ENCODE peak calls at places on chromosomes 6 and 20, in eight cellular contexts. One of them, this sample, is unnamed.
A peak's percentile ranks its signal among the peaks of the same experiment; 100 is the strongest.

GRCh38 chr6:33787954-33788693 is 806 bp downstream of the LEMD2 start:
- DNase-seq in Ammon's horn: peak; percentile 78
- DNase-seq in T-helper 17 cell: peak; percentile 44
- DNase-seq in left cardiac atrium: peak; percentile 86
- DNase-seq in activated CD8-positive, alpha-beta memory T cell treated with anti-CD3 and anti-CD28 coated beads for 1 hour: no peak
- DNase-seq in anterior cingulate cortex: no peak
- DNase-seq in activated effector memory CD4-positive, alpha-beta T cell treated with anti-CD3 and anti-CD28 coated beads, Interleukin-2, amount 50 U/mL, for 16 hours: peak; percentile 85
- DNase-seq in GM03348: peak; percentile 90
- DNase-seq in this sample: peak; percentile 70

GRCh38 chr6:88050140-88050818 is 2.6 kb downstream of the SPACA1 start:
- DNase-seq in Ammon's horn: no peak
- DNase-seq in T-helper 17 cell: no peak
- DNase-seq in left cardiac atrium: no peak
- DNase-seq in activated CD8-positive, alpha-beta memory T cell treated with anti-CD3 and anti-CD28 coated beads for 1 hour: no peak
- DNase-seq in anterior cingulate cortex: no peak
- DNase-seq in activated effector memory CD4-positive, alpha-beta T cell treated with anti-CD3 and anti-CD28 coated beads, Interleukin-2, amount 50 U/mL, for 16 hours: no peak
- DNase-seq in GM03348: peak; percentile 7
- DNase-seq in this sample: no peak

GRCh38 chr6:35083507-35083906 is 57.6 kb downstream of the TCP11 start:
- DNase-seq in Ammon's horn: no peak
- DNase-seq in T-helper 17 cell: no peak
- DNase-seq in left cardiac atrium: no peak
- DNase-seq in activated CD8-positive, alpha-beta memory T cell treated with anti-CD3 and anti-CD28 coated beads for 1 hour: no peak
- DNase-seq in anterior cingulate cortex: no peak
- DNase-seq in activated effector memory CD4-positive, alpha-beta T cell treated with anti-CD3 and anti-CD28 coated beads, Interleukin-2, amount 50 U/mL, for 16 hours: peak; percentile 38
- DNase-seq in GM03348: no peak
- DNase-seq in this sample: no peak

GRCh38 chr20:35395728-35396127 is 16.0 kb downstream of the UQCC1 start:
- DNase-seq in Ammon's horn: no peak
- DNase-seq in T-helper 17 cell: no peak
- DNase-seq in left cardiac atrium: peak; percentile 41
- DNase-seq in activated CD8-positive, alpha-beta memory T cell treated with anti-CD3 and anti-CD28 coated beads for 1 hour: no peak
- DNase-seq in anterior cingulate cortex: no peak
- DNase-seq in activated effector memory CD4-positive, alpha-beta T cell treated with anti-CD3 and anti-CD28 coated beads, Interleukin-2, amount 50 U/mL, for 16 hours: no peak
- DNase-seq in GM03348: peak; percentile 81
- DNase-seq in this sample: no peak

GRCh38 chr20:19928379-19929360 is 88.5 kb upstream of the NAA20 start:
- DNase-seq in Ammon's horn: no peak
- DNase-seq in T-helper 17 cell: no peak
- DNase-seq in left cardiac atrium: no peak
- DNase-seq in activated CD8-positive, alpha-beta memory T cell treated with anti-CD3 and anti-CD28 coated beads for 1 hour: no peak
- DNase-seq in anterior cingulate cortex: no peak
- DNase-seq in activated effector memory CD4-positive, alpha-beta T cell treated with anti-CD3 and anti-CD28 coated beads, Interleukin-2, amount 50 U/mL, for 16 hours: no peak
- DNase-seq in GM03348: no peak
- DNase-seq in this sample: no peak

GRCh38 chr6:15715060-15715459 is 52.2 kb upstream of the DTNBP1 start:
- DNase-seq in Ammon's horn: no peak
- DNase-seq in T-helper 17 cell: no peak
- DNase-seq in left cardiac atrium: no peak
- DNase-seq in activated CD8-positive, alpha-beta memory T cell treated with anti-CD3 and anti-CD28 coated beads for 1 hour: no peak
- DNase-seq in anterior cingulate cortex: no peak
- DNase-seq in activated effector memory CD4-positive, alpha-beta T cell treated with anti-CD3 and anti-CD28 coated beads, Interleukin-2, amount 50 U/mL, for 16 hours: no peak
- DNase-seq in GM03348: no peak
- DNase-seq in this sample: no peak

GRCh38 chr6:44682987-44683779 is 295.7 kb downstream of the CDC5L start:
- DNase-seq in Ammon's horn: no peak
- DNase-seq in T-helper 17 cell: no peak
- DNase-seq in left cardiac atrium: no peak
- DNase-seq in activated CD8-positive, alpha-beta memory T cell treated with anti-CD3 and anti-CD28 coated beads for 1 hour: no peak
- DNase-seq in anterior cingulate cortex: no peak
- DNase-seq in activated effector memory CD4-positive, alpha-beta T cell treated with anti-CD3 and anti-CD28 coated beads, Interleukin-2, amount 50 U/mL, for 16 hours: no peak
- DNase-seq in GM03348: no peak
- DNase-seq in this sample: no peak

GRCh38 chr6:145736854-145737181 is 1.5 kb upstream of the EPM2A start:
- DNase-seq in Ammon's horn: peak; percentile 21
- DNase-seq in T-helper 17 cell: no peak
- DNase-seq in left cardiac atrium: no peak
- DNase-seq in activated CD8-positive, alpha-beta memory T cell treated with anti-CD3 and anti-CD28 coated beads for 1 hour: no peak
- DNase-seq in anterior cingulate cortex: no peak
- DNase-seq in activated effector memory CD4-positive, alpha-beta T cell treated with anti-CD3 and anti-CD28 coated beads, Interleukin-2, amount 50 U/mL, for 16 hours: no peak
- DNase-seq in GM03348: peak; percentile 29
- DNase-seq in this sample: no peak

GRCh38 chr20:38550274-38550673 is 30.7 kb upstream of the ADIG start:
- DNase-seq in Ammon's horn: no peak
- DNase-seq in T-helper 17 cell: no peak
- DNase-seq in left cardiac atrium: no peak
- DNase-seq in activated CD8-positive, alpha-beta memory T cell treated with anti-CD3 and anti-CD28 coated beads for 1 hour: no peak
- DNase-seq in anterior cingulate cortex: no peak
- DNase-seq in activated effector memory CD4-positive, alpha-beta T cell treated with anti-CD3 and anti-CD28 coated beads, Interleukin-2, amount 50 U/mL, for 16 hours: no peak
- DNase-seq in GM03348: no peak
- DNase-seq in this sample: no peak

GRCh38 chr6:44257007-44257752 is at the start of gene SLC35B2:
- DNase-seq in Ammon's horn: peak; percentile 92
- DNase-seq in T-helper 17 cell: peak; percentile 65
- DNase-seq in left cardiac atrium: peak; percentile 77
- DNase-seq in activated CD8-positive, alpha-beta memory T cell treated with anti-CD3 and anti-CD28 coated beads for 1 hour: no peak
- DNase-seq in anterior cingulate cortex: peak; percentile 83
- DNase-seq in activated effector memory CD4-positive, alpha-beta T cell treated with anti-CD3 and anti-CD28 coated beads, Interleukin-2, amount 50 U/mL, for 16 hours: peak; percentile 88
- DNase-seq in GM03348: peak; percentile 95
- DNase-seq in this sample: peak; percentile 91

GRCh38 chr20:57869291-57869950 is 159.6 kb upstream of the PMEPA1 start:
- DNase-seq in Ammon's horn: no peak
- DNase-seq in T-helper 17 cell: no peak
- DNase-seq in left cardiac atrium: no peak
- DNase-seq in activated CD8-positive, alpha-beta memory T cell treated with anti-CD3 and anti-CD28 coated beads for 1 hour: no peak
- DNase-seq in anterior cingulate cortex: no peak
- DNase-seq in activated effector memory CD4-positive, alpha-beta T cell treated with anti-CD3 and anti-CD28 coated beads, Interleukin-2, amount 50 U/mL, for 16 hours: no peak
- DNase-seq in GM03348: no peak
- DNase-seq in this sample: no peak

GRCh38 chr6:15801912-15802311 is 139.1 kb upstream of the DTNBP1 start:
- DNase-seq in Ammon's horn: no peak
- DNase-seq in T-helper 17 cell: no peak
- DNase-seq in left cardiac atrium: no peak
- DNase-seq in activated CD8-positive, alpha-beta memory T cell treated with anti-CD3 and anti-CD28 coated beads for 1 hour: no peak
- DNase-seq in anterior cingulate cortex: no peak
- DNase-seq in activated effector memory CD4-positive, alpha-beta T cell treated with anti-CD3 and anti-CD28 coated beads, Interleukin-2, amount 50 U/mL, for 16 hours: no peak
- DNase-seq in GM03348: no peak
- DNase-seq in this sample: no peak

GRCh38 chr6:105985098-105985815 is 100.9 kb upstream of the PRDM1 start:
- DNase-seq in Ammon's horn: no peak
- DNase-seq in T-helper 17 cell: no peak
- DNase-seq in left cardiac atrium: no peak
- DNase-seq in activated CD8-positive, alpha-beta memory T cell treated with anti-CD3 and anti-CD28 coated beads for 1 hour: no peak
- DNase-seq in anterior cingulate cortex: no peak
- DNase-seq in activated effector memory CD4-positive, alpha-beta T cell treated with anti-CD3 and anti-CD28 coated beads, Interleukin-2, amount 50 U/mL, for 16 hours: no peak
- DNase-seq in GM03348: no peak
- DNase-seq in this sample: peak; percentile 5

GRCh38 chr6:84062519-84063154 is 29.1 kb downstream of the MRAP2 start:
- DNase-seq in Ammon's horn: no peak
- DNase-seq in T-helper 17 cell: no peak
- DNase-seq in left cardiac atrium: no peak
- DNase-seq in activated CD8-positive, alpha-beta memory T cell treated with anti-CD3 and anti-CD28 coated beads for 1 hour: no peak
- DNase-seq in anterior cingulate cortex: no peak
- DNase-seq in activated effector memory CD4-positive, alpha-beta T cell treated with anti-CD3 and anti-CD28 coated beads, Interleukin-2, amount 50 U/mL, for 16 hours: no peak
- DNase-seq in GM03348: no peak
- DNase-seq in this sample: no peak

GRCh38 chr20:7691647-7692046 is 248.6 kb downstream of the HAO1 start:
- DNase-seq in Ammon's horn: no peak
- DNase-seq in T-helper 17 cell: no peak
- DNase-seq in left cardiac atrium: no peak
- DNase-seq in activated CD8-positive, alpha-beta memory T cell treated with anti-CD3 and anti-CD28 coated beads for 1 hour: no peak
- DNase-seq in anterior cingulate cortex: no peak
- DNase-seq in activated effector memory CD4-positive, alpha-beta T cell treated with anti-CD3 and anti-CD28 coated beads, Interleukin-2, amount 50 U/mL, for 16 hours: no peak
- DNase-seq in GM03348: no peak
- DNase-seq in this sample: no peak

GRCh38 chr6:169199625-169200335 is 53.9 kb downstream of the THBS2 start:
- DNase-seq in Ammon's horn: no peak
- DNase-seq in T-helper 17 cell: no peak
- DNase-seq in left cardiac atrium: no peak
- DNase-seq in activated CD8-positive, alpha-beta memory T cell treated with anti-CD3 and anti-CD28 coated beads for 1 hour: no peak
- DNase-seq in anterior cingulate cortex: no peak
- DNase-seq in activated effector memory CD4-positive, alpha-beta T cell treated with anti-CD3 and anti-CD28 coated beads, Interleukin-2, amount 50 U/mL, for 16 hours: no peak
- DNase-seq in GM03348: no peak
- DNase-seq in this sample: no peak

GRCh38 chr6:82006027-82006738 is 241.4 kb downstream of the IBTK start:
- DNase-seq in Ammon's horn: no peak
- DNase-seq in T-helper 17 cell: no peak
- DNase-seq in left cardiac atrium: no peak
- DNase-seq in activated CD8-positive, alpha-beta memory T cell treated with anti-CD3 and anti-CD28 coated beads for 1 hour: no peak
- DNase-seq in anterior cingulate cortex: no peak
- DNase-seq in activated effector memory CD4-positive, alpha-beta T cell treated with anti-CD3 and anti-CD28 coated beads, Interleukin-2, amount 50 U/mL, for 16 hours: no peak
- DNase-seq in GM03348: no peak
- DNase-seq in this sample: peak; percentile 29

GRCh38 chr20:62030834-62031434 is 34.7 kb downstream of the TAF4 start:
- DNase-seq in Ammon's horn: no peak
- DNase-seq in T-helper 17 cell: no peak
- DNase-seq in left cardiac atrium: no peak
- DNase-seq in activated CD8-positive, alpha-beta memory T cell treated with anti-CD3 and anti-CD28 coated beads for 1 hour: no peak
- DNase-seq in anterior cingulate cortex: no peak
- DNase-seq in activated effector memory CD4-positive, alpha-beta T cell treated with anti-CD3 and anti-CD28 coated beads, Interleukin-2, amount 50 U/mL, for 16 hours: no peak
- DNase-seq in GM03348: no peak
- DNase-seq in this sample: peak; percentile 18

GRCh38 chr20:8402798-8403197 is 270.7 kb downstream of the PLCB1 start:
- DNase-seq in Ammon's horn: no peak
- DNase-seq in T-helper 17 cell: no peak
- DNase-seq in left cardiac atrium: no peak
- DNase-seq in activated CD8-positive, alpha-beta memory T cell treated with anti-CD3 and anti-CD28 coated beads for 1 hour: no peak
- DNase-seq in anterior cingulate cortex: no peak
- DNase-seq in activated effector memory CD4-positive, alpha-beta T cell treated with anti-CD3 and anti-CD28 coated beads, Interleukin-2, amount 50 U/mL, for 16 hours: no peak
- DNase-seq in GM03348: no peak
- DNase-seq in this sample: no peak

GRCh38 chr6:69044534-69044933 is 409.5 kb downstream of the ADGRB3 start:
- DNase-seq in Ammon's horn: no peak
- DNase-seq in T-helper 17 cell: no peak
- DNase-seq in left cardiac atrium: no peak
- DNase-seq in activated CD8-positive, alpha-beta memory T cell treated with anti-CD3 and anti-CD28 coated beads for 1 hour: no peak
- DNase-seq in anterior cingulate cortex: no peak
- DNase-seq in activated effector memory CD4-positive, alpha-beta T cell treated with anti-CD3 and anti-CD28 coated beads, Interleukin-2, amount 50 U/mL, for 16 hours: no peak
- DNase-seq in GM03348: no peak
- DNase-seq in this sample: no peak

GRCh38 chr6:125888989-125889656 is 67.4 kb upstream of the HINT3 start:
- DNase-seq in Ammon's horn: no peak
- DNase-seq in T-helper 17 cell: no peak
- DNase-seq in left cardiac atrium: no peak
- DNase-seq in activated CD8-positive, alpha-beta memory T cell treated with anti-CD3 and anti-CD28 coated beads for 1 hour: no peak
- DNase-seq in anterior cingulate cortex: no peak
- DNase-seq in activated effector memory CD4-positive, alpha-beta T cell treated with anti-CD3 and anti-CD28 coated beads, Interleukin-2, amount 50 U/mL, for 16 hours: no peak
- DNase-seq in GM03348: no peak
- DNase-seq in this sample: peak; percentile 23

GRCh38 chr20:35093245-35093884 is 758 bp upstream of the TRPC4AP start:
- DNase-seq in Ammon's horn: no peak
- DNase-seq in T-helper 17 cell: no peak
- DNase-seq in left cardiac atrium: no peak
- DNase-seq in activated CD8-positive, alpha-beta memory T cell treated with anti-CD3 and anti-CD28 coated beads for 1 hour: no peak
- DNase-seq in anterior cingulate cortex: no peak
- DNase-seq in activated effector memory CD4-positive, alpha-beta T cell treated with anti-CD3 and anti-CD28 coated beads, Interleukin-2, amount 50 U/mL, for 16 hours: peak; percentile 72
- DNase-seq in GM03348: peak; percentile 55
- DNase-seq in this sample: peak; percentile 15

GRCh38 chr20:46303176-46303956 is 4.9 kb downstream of the CDH22 start:
- DNase-seq in Ammon's horn: no peak
- DNase-seq in T-helper 17 cell: no peak
- DNase-seq in left cardiac atrium: no peak
- DNase-seq in activated CD8-positive, alpha-beta memory T cell treated with anti-CD3 and anti-CD28 coated beads for 1 hour: no peak
- DNase-seq in anterior cingulate cortex: no peak
- DNase-seq in activated effector memory CD4-positive, alpha-beta T cell treated with anti-CD3 and anti-CD28 coated beads, Interleukin-2, amount 50 U/mL, for 16 hours: no peak
- DNase-seq in GM03348: no peak
- DNase-seq in this sample: no peak

GRCh38 chr20:63498950-63499332 is at the start of gene EEF1A2:
- DNase-seq in Ammon's horn: peak; percentile 50
- DNase-seq in T-helper 17 cell: peak; percentile 65
- DNase-seq in left cardiac atrium: peak; percentile 67
- DNase-seq in activated CD8-positive, alpha-beta memory T cell treated with anti-CD3 and anti-CD28 coated beads for 1 hour: no peak
- DNase-seq in anterior cingulate cortex: no peak
- DNase-seq in activated effector memory CD4-positive, alpha-beta T cell treated with anti-CD3 and anti-CD28 coated beads, Interleukin-2, amount 50 U/mL, for 16 hours: peak; percentile 85
- DNase-seq in GM03348: peak; percentile 64
- DNase-seq in this sample: peak; percentile 73

GRCh38 chr20:19893356-19893755 is 123.8 kb upstream of the NAA20 start:
- DNase-seq in Ammon's horn: no peak
- DNase-seq in T-helper 17 cell: no peak
- DNase-seq in left cardiac atrium: no peak
- DNase-seq in activated CD8-positive, alpha-beta memory T cell treated with anti-CD3 and anti-CD28 coated beads for 1 hour: no peak
- DNase-seq in anterior cingulate cortex: no peak
- DNase-seq in activated effector memory CD4-positive, alpha-beta T cell treated with anti-CD3 and anti-CD28 coated beads, Interleukin-2, amount 50 U/mL, for 16 hours: no peak
- DNase-seq in GM03348: no peak
- DNase-seq in this sample: no peak

GRCh38 chr6:94300424-94301144 is 881.2 kb upstream of the EPHA7 start:
- DNase-seq in Ammon's horn: no peak
- DNase-seq in T-helper 17 cell: no peak
- DNase-seq in left cardiac atrium: peak; percentile 70
- DNase-seq in activated CD8-positive, alpha-beta memory T cell treated with anti-CD3 and anti-CD28 coated beads for 1 hour: no peak
- DNase-seq in anterior cingulate cortex: no peak
- DNase-seq in activated effector memory CD4-positive, alpha-beta T cell treated with anti-CD3 and anti-CD28 coated beads, Interleukin-2, amount 50 U/mL, for 16 hours: no peak
- DNase-seq in GM03348: no peak
- DNase-seq in this sample: no peak

GRCh38 chr20:33798444-33798843 is 12.7 kb upstream of the CHMP4B start:
- DNase-seq in Ammon's horn: no peak
- DNase-seq in T-helper 17 cell: no peak
- DNase-seq in left cardiac atrium: no peak
- DNase-seq in activated CD8-positive, alpha-beta memory T cell treated with anti-CD3 and anti-CD28 coated beads for 1 hour: no peak
- DNase-seq in anterior cingulate cortex: no peak
- DNase-seq in activated effector memory CD4-positive, alpha-beta T cell treated with anti-CD3 and anti-CD28 coated beads, Interleukin-2, amount 50 U/mL, for 16 hours: no peak
- DNase-seq in GM03348: no peak
- DNase-seq in this sample: no peak

GRCh38 chr20:17849901-17850673 is 118.5 kb downstream of the SNX5 start:
- DNase-seq in Ammon's horn: no peak
- DNase-seq in T-helper 17 cell: no peak
- DNase-seq in left cardiac atrium: peak; percentile 86
- DNase-seq in activated CD8-positive, alpha-beta memory T cell treated with anti-CD3 and anti-CD28 coated beads for 1 hour: no peak
- DNase-seq in anterior cingulate cortex: no peak
- DNase-seq in activated effector memory CD4-positive, alpha-beta T cell treated with anti-CD3 and anti-CD28 coated beads, Interleukin-2, amount 50 U/mL, for 16 hours: no peak
- DNase-seq in GM03348: peak; percentile 95
- DNase-seq in this sample: peak; percentile 55

GRCh38 chr6:6436946-6437345 is 116.5 kb upstream of the F13A1 start:
- DNase-seq in Ammon's horn: peak; percentile 35
- DNase-seq in T-helper 17 cell: no peak
- DNase-seq in left cardiac atrium: no peak
- DNase-seq in activated CD8-positive, alpha-beta memory T cell treated with anti-CD3 and anti-CD28 coated beads for 1 hour: no peak
- DNase-seq in anterior cingulate cortex: no peak
- DNase-seq in activated effector memory CD4-positive, alpha-beta T cell treated with anti-CD3 and anti-CD28 coated beads, Interleukin-2, amount 50 U/mL, for 16 hours: no peak
- DNase-seq in GM03348: no peak
- DNase-seq in this sample: no peak

GRCh38 chr20:52722926-52723325 is 249.2 kb upstream of the TSHZ2 start:
- DNase-seq in Ammon's horn: no peak
- DNase-seq in T-helper 17 cell: no peak
- DNase-seq in left cardiac atrium: no peak
- DNase-seq in activated CD8-positive, alpha-beta memory T cell treated with anti-CD3 and anti-CD28 coated beads for 1 hour: no peak
- DNase-seq in anterior cingulate cortex: no peak
- DNase-seq in activated effector memory CD4-positive, alpha-beta T cell treated with anti-CD3 and anti-CD28 coated beads, Interleukin-2, amount 50 U/mL, for 16 hours: no peak
- DNase-seq in GM03348: no peak
- DNase-seq in this sample: no peak

This sample was measured in Calu3.